ENCODE peak calls at places on chromosomes 4 and X, in five cellular contexts. L, X, P, U and S are unnamed samples.

GRCh38 chrX:101347859-101348451 is 587 bp downstream of the TIMM8A start:
- DNase-seq in U (peak), P (no peak), L (no peak), X (peak), S (no peak)

GRCh38 chr4:2074588-2074987 is 15.5 kb downstream of the NAT8L start:
- DNase-seq in L (no peak), X (no peak), P (no peak), U (no peak), S (no peak)

GRCh38 chr4:165345663-165346417 is 18.4 kb downstream of the MSMO1 start:
- DNase-seq in X (no peak), L (peak), P (no peak), U (no peak), S (no peak)

GRCh38 chr4:38600575-38600974 is 63.4 kb upstream of the KLF3 start:
- DNase-seq in U (no peak), P (no peak), L (no peak), X (no peak), S (no peak)

GRCh38 chrX:136822337-136823095 is 41.8 kb upstream of the ARHGEF6 start:
- DNase-seq in U (no peak), L (no peak), P (no peak), X (no peak), S (no peak)

GRCh38 chr4:118287691-118288090 is 65.1 kb downstream of the PRSS12 start:
- DNase-seq in U (no peak), P (no peak), L (no peak), X (no peak), S (no peak)

GRCh38 chr4:173024203-173024602 is 144.4 kb upstream of the GALNT7 start:
- DNase-seq in U (no peak), L (no peak), X (no peak), P (no peak), S (no peak)

GRCh38 chr4:26311633-26312032 is 9.2 kb upstream of the RBPJ start:
- DNase-seq in U (no peak), P (no peak), X (no peak), L (no peak), S (no peak)

GRCh38 chrX:119427024-119427794 is 28.1 kb downstream of the SLC25A43 start:
- DNase-seq in P (no peak), U (peak), X (no peak), L (peak), S (no peak)

GRCh38 chr4:80069837-80070788 is 2.9 kb downstream of the ANTXR2 start:
- DNase-seq in U (no peak), X (no peak), L (no peak), P (no peak), S (no peak)

GRCh38 chr4:112277220-112277619 is 8.5 kb downstream of the TIFA start:
- DNase-seq in P (no peak), X (no peak), L (no peak), U (no peak), S (no peak)

GRCh38 chr4:8090312-8090711 is 68.3 kb downstream of the ABLIM2 start:
- DNase-seq in P (no peak), U (no peak), L (no peak), X (no peak), S (no peak)

GRCh38 chr4:22030321-22030720 is 81.7 kb upstream of the KCNIP4 start:
- DNase-seq in U (no peak), X (no peak), P (no peak), L (peak), S (no peak)

GRCh38 chr4:148453833-148454232 is 11.6 kb upstream of the NR3C2 start:
- DNase-seq in P (no peak), L (no peak), U (no peak), X (no peak), S (no peak)

GRCh38 chr4:112183252-112183651 is 38.0 kb downstream of the FAM241A start:
- DNase-seq in U (no peak), P (no peak), L (no peak), X (no peak), S (no peak)

GRCh38 chr4:11189756-11190155 is 238.9 kb downstream of the HS3ST1 start:
- DNase-seq in U (no peak), X (no peak), P (no peak), L (no peak), S (no peak)